ENCODE peak calls at places on chromosomes 4 and X, in five cellular contexts. E is IMR-90; Z is brain microvascular endothelial cell; O is T-helper 1 cell; U is naive thymus-derived CD8-positive, alpha-beta T cell. D is an unnamed sample.

GRCh38 chr4:110475881-110476818 is at the start of gene ENPEP:
- DNase-seq in E (peak; percentile 36), Z (peak; percentile 24), O (no peak), U (no peak), D (no peak)

GRCh38 chrX:130826249-130826648 is 76.8 kb downstream of the ENOX2 start:
- DNase-seq in O (no peak), Z (no peak), E (no peak), U (no peak), D (no peak)

GRCh38 chr4:119823891-119824290 is 195.3 kb upstream of the PDE5A start:
- DNase-seq in E (no peak), U (no peak), Z (no peak), O (no peak), D (no peak)

GRCh38 chr4:25843340-25844097 is 19.3 kb downstream of the SEL1L3 start:
- DNase-seq in Z (no peak), O (no peak), U (no peak), E (no peak), D (no peak)

GRCh38 chr4:175435437-175435836 is 376.6 kb downstream of the GPM6A start:
- DNase-seq in U (no peak), Z (no peak), O (no peak), E (peak; percentile 47), D (no peak)

GRCh38 chr4:114606240-114606639 is 7.6 kb downstream of the UGT8 start:
- DNase-seq in E (no peak), O (no peak), Z (no peak), U (no peak), D (no peak)

GRCh38 chrX:27555514-27555913 is 34.6 kb upstream of the DCAF8L2 start:
- DNase-seq in Z (no peak), O (no peak), U (no peak), E (peak; percentile 40), D (no peak)

GRCh38 chr4:7359302-7360063 is 75.2 kb downstream of the PSAPL1 start:
- DNase-seq in U (no peak), E (no peak), Z (no peak), O (no peak), D (no peak)

GRCh38 chrX:20680998-20681397 is 414.3 kb upstream of the RPS6KA3 start:
- DNase-seq in O (no peak), E (no peak), Z (no peak), U (no peak), D (no peak)

GRCh38 chr4:154727540-154727939 is 16.3 kb upstream of the LRAT start:
- DNase-seq in O (no peak), Z (no peak), U (no peak), E (no peak), D (no peak)

GRCh38 chr4:21415728-21416127 is 532.8 kb downstream of the KCNIP4 start:
- DNase-seq in O (no peak), Z (no peak), U (no peak), E (no peak), D (no peak)

GRCh38 chr4:78185117-78185516 is 128.0 kb downstream of the FRAS1 start:
- DNase-seq in U (no peak), O (no peak), E (no peak), Z (no peak), D (no peak)

GRCh38 chr4:9904976-9905587 is 116.2 kb downstream of the SLC2A9 start:
- DNase-seq in O (no peak), U (no peak), Z (no peak), E (peak; percentile 1), D (no peak)

GRCh38 chr4:54497947-54498346 is 159.8 kb upstream of the KIT start:
- DNase-seq in Z (no peak), E (no peak), U (no peak), O (no peak), D (no peak)

GRCh38 chrX:35787867-35788266 is 10.3 kb upstream of the MAGEB16 start:
- DNase-seq in E (no peak), U (no peak), O (no peak), Z (no peak), D (no peak)

D was measured in effector CD8-positive, alpha-beta T cell.